ENCODE peak calls at places on chromosomes 4 and X, in four cellular contexts. T is endodermal cell, B is cardiac fibroblast, O is lung. P is an unnamed sample.

GRCh38 chr4:52196606-52197130 is 145.6 kb downstream of the SPATA18 start:
- DNase-seq in B (no peak), O (no peak), T (no peak), P (no peak)

GRCh38 chr4:187550256-187550950 is 445.2 kb upstream of the ZFP42 start:
- DNase-seq in O (no peak), T (no peak), B (peak; percentile 23), P (no peak)

GRCh38 chr4:28636971-28637370 is 1776.3 kb downstream of the STIM2 start:
- DNase-seq in T (no peak), B (peak; percentile 36), O (no peak), P (no peak)

GRCh38 chr4:53459548-53459947 is 82.1 kb downstream of the FIP1L1 start:
- DNase-seq in O (peak; percentile 40), T (no peak), B (peak; percentile 45), P (no peak)

GRCh38 chr4:6509587-6509986 is 37.2 kb upstream of the PPP2R2C start:
- DNase-seq in T (peak; percentile 34), O (no peak), B (no peak), P (peak; percentile 36)

GRCh38 chr4:125780159-125780558 is 465.4 kb downstream of the FAT4 start:
- DNase-seq in O (no peak), T (no peak), B (peak; percentile 52), P (no peak)

GRCh38 chr4:5638316-5638715 is 70.0 kb downstream of the EVC2 start:
- DNase-seq in B (peak; percentile 91), O (no peak), T (no peak), P (no peak)

GRCh38 chr4:79317711-79318110 is 8.2 kb downstream of the NAA11 start:
- DNase-seq in T (no peak), O (no peak), B (no peak), P (no peak)

GRCh38 chr4:7610841-7611240 is 176.1 kb upstream of the PSAPL1 start:
- DNase-seq in O (no peak), B (no peak), T (no peak), P (no peak)

GRCh38 chrX:54223581-54223980 is 40.5 kb upstream of the FAM120C start:
- DNase-seq in T (peak; percentile 68), B (no peak), O (no peak), P (no peak)

GRCh38 chr4:139142097-139142496 is 34.9 kb downstream of the ELF2 start:
- DNase-seq in O (no peak), B (no peak), T (no peak), P (no peak)

GRCh38 chr4:138576684-138577083 is 334.5 kb upstream of the SLC7A11 start:
- DNase-seq in T (peak; percentile 55), B (peak; percentile 75), O (no peak), P (peak; percentile 19)

GRCh38 chr4:126899382-126899801 is 733.4 kb upstream of the INTU start:
- DNase-seq in T (no peak), O (no peak), B (peak; percentile 85), P (no peak)

GRCh38 chrX:143615851-143616250 is 20.1 kb downstream of the SLITRK4 start:
- DNase-seq in O (no peak), B (no peak), T (no peak), P (no peak)

GRCh38 chr4:25031077-25031606 is 396 bp upstream of the LGI2 start:
- DNase-seq in T (peak; percentile 82), B (peak; percentile 18), O (no peak), P (peak; percentile 1)

GRCh38 chr4:184574861-184575260 is 74.4 kb downstream of the CASP3 start:
- DNase-seq in T (no peak), B (peak; percentile 53), O (no peak), P (no peak)

GRCh38 chr4:169271692-169272007 is 894 bp upstream of the SH3RF1 start:
- DNase-seq in O (no peak), B (no peak), T (no peak), P (no peak)

GRCh38 chrX:28757290-28757689 is 170.0 kb downstream of the IL1RAPL1 start:
- DNase-seq in T (no peak), B (no peak), O (no peak), P (no peak)

GRCh38 chr4:151530783-151531182 is 121.8 kb downstream of the FHIP1A start:
- DNase-seq in B (peak; percentile 32), T (no peak), O (no peak), P (no peak)
- TF ChIP-seq CTCF in B (peak; percentile 47), T (peak; percentile 57), O (no peak), P (no peak)

DNA sequence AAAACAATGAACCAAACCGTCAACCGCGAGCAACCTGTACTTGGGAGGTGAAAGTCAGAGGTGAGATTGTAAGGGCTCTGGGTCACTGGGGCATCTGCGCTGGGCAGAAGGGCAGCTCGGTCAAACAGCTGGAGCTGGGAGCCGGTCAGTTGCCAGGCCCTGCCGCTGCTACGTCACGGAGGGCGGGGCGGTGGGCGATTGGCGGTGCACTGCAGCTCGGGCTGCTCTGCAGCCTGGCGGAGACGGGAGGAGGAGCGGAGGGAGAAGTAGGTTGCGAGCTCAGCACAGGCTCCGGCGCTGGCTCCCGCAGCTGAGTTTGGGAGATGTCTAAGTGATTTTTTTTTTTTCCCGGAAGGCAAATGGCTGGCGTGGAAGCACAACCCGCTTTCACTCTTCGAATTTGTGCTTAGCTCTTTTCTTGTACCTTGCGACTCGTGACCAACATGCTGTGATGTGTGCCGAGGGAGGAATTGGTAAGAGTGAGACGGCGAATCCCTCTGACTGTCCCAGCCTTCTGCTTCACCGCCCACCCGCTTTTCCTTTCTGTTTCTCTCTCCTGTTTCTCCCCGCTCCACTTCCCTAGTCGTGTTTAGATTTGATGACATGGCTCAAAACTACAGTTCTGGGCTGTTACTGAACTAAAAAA is at the start of gene ATP10D:
- DNase-seq in O (peak; percentile 96), T (peak; percentile 97), B (peak; percentile 94), P (peak; percentile 92)
- TF ChIP-seq CTCF in O (no peak), T (peak; percentile 33), B (peak; percentile 16), P (no peak)

GRCh38 chr4:40178672-40179071 is 18.2 kb upstream of the RHOH start:
- DNase-seq in O (no peak), B (no peak), T (peak; percentile 29), P (no peak)

GRCh38 chr4:40173470-40173875 is 23.4 kb upstream of the RHOH start:
- DNase-seq in T (no peak), O (no peak), B (no peak), P (no peak)

GRCh38 chr4:40179360-40179759 is 17.5 kb upstream of the RHOH start:
- DNase-seq in O (no peak), T (no peak), B (no peak), P (no peak)

GRCh38 chr4:40177591-40177990 is 19.2 kb upstream of the RHOH start:
- DNase-seq in T (no peak), O (no peak), B (no peak), P (no peak)

GRCh38 chr4:40176602-40177001 is 20.2 kb upstream of the RHOH start:
- DNase-seq in T (peak; percentile 82), B (no peak), O (no peak), P (no peak)
- TF ChIP-seq CTCF in T (no peak), B (no peak), O (no peak), P (no peak)

DNA sequence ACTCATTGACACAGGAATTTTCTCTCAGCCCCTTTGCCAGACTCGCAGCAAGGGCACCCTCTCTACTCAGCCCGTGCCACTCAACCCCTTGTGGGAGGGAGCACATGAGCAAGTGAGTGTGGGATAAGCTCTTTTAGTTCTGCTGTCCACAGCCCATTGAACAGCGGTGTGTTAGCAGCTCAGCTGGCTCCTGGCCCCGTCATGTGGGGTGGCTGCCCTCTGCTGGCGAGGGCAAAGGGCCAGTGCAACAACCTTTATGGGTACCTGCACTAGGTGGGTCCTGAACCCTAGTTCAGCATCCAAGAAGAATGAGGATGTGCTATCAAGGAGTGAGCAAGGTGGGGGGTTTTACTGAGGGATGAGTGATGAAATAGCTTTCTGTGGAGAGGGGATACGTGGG is 85.0 kb upstream of the ZNF81 start:
- DNase-seq in B (peak; percentile 48), T (peak; percentile 78), O (no peak), P (peak; percentile 64)
- TF ChIP-seq CTCF in B (peak; percentile 53), T (peak; percentile 72), O (no peak), P (peak; percentile 47)

GRCh38 chrX:108001218-108001814 is 19.1 kb upstream of the TEX13B start:
- DNase-seq in B (peak; percentile 67), O (no peak), T (peak; percentile 57), P (peak; percentile 24)
- TF ChIP-seq CTCF in B (peak; percentile 60), O (no peak), T (peak; percentile 78), P (peak; percentile 39)

GRCh38 chr4:137307806-137308205 is 224.5 kb downstream of the PCDH18 start:
- DNase-seq in B (peak; percentile 88), T (no peak), O (no peak), P (no peak)
- TF ChIP-seq CTCF in B (no peak), T (no peak), O (no peak), P (no peak)